ENCODE peak calls at places on chromosomes 11 and 22, in four cellular contexts. Q, B, P and C are unnamed samples.
A peak's percentile ranks its signal among the peaks of the same experiment; 100 is the strongest.

GRCh38 chr11:14980854-14981253 is 8.7 kb upstream of the CALCA start:
- DNase-seq in Q (no peak), B (no peak), P (no peak), C (no peak)

GRCh38 chr11:77854838-77855237 is 33.9 kb downstream of the AAMDC start:
- DNase-seq in Q (no peak), B (no peak), P (no peak), C (no peak)

GRCh38 chr22:17430298-17430900 is 61.1 kb downstream of the CECR2 start:
- DNase-seq in Q (no peak), B (no peak), P (no peak), C (peak; percentile 75)

GRCh38 chr11:112554586-112554985 is 293.9 kb upstream of the PLET1 start:
- DNase-seq in Q (no peak), B (no peak), P (no peak), C (no peak)

GRCh38 chr22:36300396-36301212 is 47.7 kb downstream of the APOL1 start:
- DNase-seq in Q (no peak), B (no peak), P (no peak), C (no peak)

GRCh38 chr22:40436460-40437431 is 66.4 kb downstream of the SGSM3 start:
- DNase-seq in Q (peak; percentile 31), B (no peak), P (peak; percentile 66), C (no peak)

GRCh38 chr22:20648306-20648903 is 125.5 kb upstream of the SERPIND1 start:
- DNase-seq in Q (no peak), B (no peak), P (peak; percentile 33), C (no peak)

GRCh38 chr11:123973816-123974215 is 3.8 kb downstream of the OR10S1 start:
- DNase-seq in Q (no peak), B (no peak), P (no peak), C (no peak)

GRCh38 chr11:94706211-94706610 is 61.9 kb upstream of the AMOTL1 start:
- DNase-seq in Q (no peak), B (no peak), P (no peak), C (no peak)

GRCh38 chr11:73221996-73222395 is 3.9 kb downstream of the P2RY2 start:
- DNase-seq in Q (no peak), B (no peak), P (no peak), C (peak; percentile 53)
- H3K27me3 ChIP-seq in Q (no peaks in the 10 kb centered on the region), B (no peaks in the 10 kb centered on the region), P (peaks cover 2% of the 10 kb centered on the region), C (peaks cover 21% of the 10 kb centered on the region)

GRCh38 chr11:48384670-48385069 is 18.4 kb upstream of the OR4C5 start:
- DNase-seq in Q (no peak), B (no peak), P (peak; percentile 1), C (no peak)
- H3K9me3 ChIP-seq in Q (peaks cover 3% of the 10 kb centered on the region), B (peaks cover 14% of the 10 kb centered on the region), P (no peaks in the 10 kb centered on the region), C (peaks cover 8% of the 10 kb centered on the region)

DNA sequence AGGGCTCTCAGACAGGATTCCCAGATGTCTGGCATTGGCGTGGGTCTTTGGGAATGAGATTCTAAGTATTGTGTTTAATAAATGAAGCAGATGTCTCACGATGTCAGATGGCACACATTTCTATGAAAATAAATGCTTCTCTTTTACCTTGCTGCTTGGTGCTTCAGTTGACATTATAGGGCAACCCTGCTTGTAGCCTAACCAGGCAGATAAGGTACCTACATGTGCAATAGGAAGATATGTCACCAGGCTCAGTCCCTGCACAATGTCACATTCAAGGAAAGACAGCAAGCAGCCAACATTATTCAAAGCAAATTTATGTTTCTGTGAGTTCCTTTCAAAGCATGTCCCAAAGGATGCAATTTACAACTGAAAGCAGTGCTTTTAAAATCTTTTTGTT is 43.4 kb upstream of the SYN3 start:
- DNase-seq in Q (no peak), B (no peak), P (no peak), C (no peak)
- TF ChIP-seq EP300 in Q (no peak), B (no peak), P (no peak), C (no peak)

GRCh38 chr11:131372243-131372930 is 2.0 kb downstream of the NTM start:
- DNase-seq in Q (no peak), B (no peak), P (no peak), C (no peak)
- H3K27me3 ChIP-seq in Q (peaks cover 38% of the 10 kb centered on the region), B (no peaks in the 10 kb centered on the region), P (peaks cover 4% of the 10 kb centered on the region), C (peaks cover 15% of the 10 kb centered on the region)

GRCh38 chr11:101362643-101363042 is 221.2 kb downstream of the TRPC6 start:
- DNase-seq in Q (no peak), B (no peak), P (no peak), C (no peak)
- H3K9me3 ChIP-seq in Q (no peaks in the 10 kb centered on the region), B (no peaks in the 10 kb centered on the region), P (no peaks in the 10 kb centered on the region), C (no peaks in the 10 kb centered on the region)

GRCh38 chr11:130523609-130524008 is 75.2 kb downstream of the ADAMTS15 start:
- DNase-seq in Q (no peak), B (no peak), P (no peak), C (peak; percentile 77)

GRCh38 chr11:130523166-130523565 is 74.7 kb downstream of the ADAMTS15 start:
- DNase-seq in Q (no peak), B (no peak), P (no peak), C (no peak)

GRCh38 chr11:130520231-130520630 is 71.8 kb downstream of the ADAMTS15 start:
- DNase-seq in Q (no peak), B (no peak), P (no peak), C (no peak)

GRCh38 chr11:130524132-130524790 is 75.8 kb downstream of the ADAMTS15 start:
- DNase-seq in Q (no peak), B (no peak), P (no peak), C (no peak)

GRCh38 chr11:130522284-130522961 is 74.0 kb downstream of the ADAMTS15 start:
- DNase-seq in Q (peak; percentile 76), B (peak; percentile 90), P (peak; percentile 80), C (peak; percentile 98)
- TF ChIP-seq EP300 in Q (peak; percentile 77), B (peak; percentile 84), P (no peak), C (peak; percentile 93)

GRCh38 chr22:43861529-43861928 is 784 bp downstream of the SULT4A1 start:
- DNase-seq in Q (no peak), B (no peak), P (no peak), C (peak; percentile 39)

GRCh38 chr22:43859621-43860020 is 2.7 kb downstream of the SULT4A1 start:
- DNase-seq in Q (no peak), B (no peak), P (no peak), C (peak; percentile 17)

GRCh38 chr22:43862074-43862881 is at the start of gene SULT4A1:
- DNase-seq in Q (no peak), B (no peak), P (peak; percentile 47), C (peak; percentile 62)

GRCh38 chr22:43860126-43860525 is 2.2 kb downstream of the SULT4A1 start:
- DNase-seq in Q (no peak), B (no peak), P (no peak), C (peak; percentile 42)

DNA sequence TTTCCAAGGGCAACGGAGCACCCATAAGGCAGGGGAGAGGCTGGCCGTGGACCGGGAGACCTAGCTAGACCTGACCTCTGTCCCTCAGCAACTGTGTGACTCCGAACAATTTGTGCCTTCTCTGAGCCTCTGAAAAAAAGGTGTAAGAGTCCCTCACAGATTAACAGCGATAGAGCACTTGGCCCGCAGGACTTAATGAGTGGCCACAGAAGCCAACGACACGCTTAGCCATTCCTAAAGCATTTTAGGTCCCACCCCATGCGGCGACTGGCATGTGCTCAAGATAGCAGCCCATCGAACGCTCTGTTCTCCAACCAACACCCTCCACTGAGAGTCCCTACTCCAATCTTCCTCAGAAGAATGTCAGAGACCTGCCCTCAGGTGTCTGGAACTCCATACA is 1.5 kb downstream of the SULT4A1 start:
- DNase-seq in Q (no peak), B (no peak), P (no peak), C (peak; percentile 18)
- H3K27me3 ChIP-seq in Q (peaks cover 56% of the 10 kb centered on the region), B (no peaks in the 10 kb centered on the region), P (no peaks in the 10 kb centered on the region), C (peaks cover 52% of the 10 kb centered on the region)